ENCODE peak calls at places on chromosomes 6 and 20, in eight cellular contexts. J is ovary, B is pancreas, Y is PC-3, D is suprapubic skin, W is adrenal gland, Z is colonic mucosa, N is K562. T is an unnamed sample.

GRCh38 chr6:54847799-54848597 is 1.4 kb downstream of the FAM83B start:
- DNase-seq in J (no peak), B (no peak), Y (peak), D (no peak), W (no peak), Z (peak), N (no peak), T (no peak)

GRCh38 chr6:167130008-167130677 is 7.2 kb downstream of the CCR6 start:
- DNase-seq in J (no peak), B (no peak), Y (no peak), D (no peak), W (no peak), Z (no peak), N (no peak), T (no peak)

GRCh38 chr6:1015819-1016218 is 296.1 kb upstream of the FOXQ1 start:
- DNase-seq in J (no peak), B (no peak), Y (no peak), D (no peak), W (no peak), Z (no peak), N (peak), T (no peak)

GRCh38 chr6:107128175-107128574 is 12.9 kb upstream of the BEND3 start:
- DNase-seq in J (no peak), B (no peak), Y (no peak), D (no peak), W (no peak), Z (no peak), N (no peak), T (no peak)

GRCh38 chr6:113396644-113397201 is 460.4 kb upstream of the MARCKS start:
- DNase-seq in J (no peak), B (no peak), Y (no peak), D (no peak), W (no peak), Z (no peak), N (no peak), T (no peak)

GRCh38 chr6:127586372-127586771 is 9.4 kb downstream of the C6orf58 start:
- DNase-seq in J (no peak), B (no peak), Y (no peak), D (no peak), W (no peak), Z (no peak), N (no peak), T (no peak)

GRCh38 chr6:72709436-72709835 is 87.6 kb downstream of the KCNQ5 start:
- DNase-seq in J (no peak), B (no peak), Y (no peak), D (no peak), W (no peak), Z (no peak), N (no peak), T (no peak)

GRCh38 chr20:25308083-25308491 is 60.2 kb downstream of the PYGB start:
- DNase-seq in J (no peak), B (peak), Y (no peak), D (no peak), W (no peak), Z (no peak), N (no peak), T (no peak)

GRCh38 chr20:16518068-16518783 is 55.0 kb downstream of the KIF16B start:
- DNase-seq in J (no peak), B (no peak), Y (peak), D (no peak), W (peak), Z (peak), N (peak), T (no peak)

GRCh38 chr20:51439160-51439689 is 103.3 kb downstream of the NFATC2 start:
- DNase-seq in J (no peak), B (no peak), Y (no peak), D (no peak), W (no peak), Z (no peak), N (no peak), T (no peak)

GRCh38 chr6:85464260-85464644 is 14.4 kb downstream of the NT5E start:
- DNase-seq in J (no peak), B (no peak), Y (peak), D (no peak), W (peak), Z (no peak), N (no peak), T (no peak)

GRCh38 chr6:13355043-13355945 is 27.0 kb upstream of the TBC1D7 start:
- DNase-seq in J (no peak), B (no peak), Y (peak), D (no peak), W (no peak), Z (no peak), N (peak), T (no peak)

GRCh38 chr6:132298344-132298949 is 102.8 kb downstream of the MOXD1 start:
- DNase-seq in J (no peak), B (no peak), Y (peak), D (no peak), W (peak), Z (peak), N (peak), T (no peak)

GRCh38 chr6:131281471-131282270 is 146.4 kb downstream of the AKAP7 start:
- DNase-seq in J (no peak), B (no peak), Y (no peak), D (no peak), W (peak), Z (no peak), N (no peak), T (peak)

GRCh38 chr6:148351277-148351676 is 8.6 kb downstream of the SASH1 start:
- DNase-seq in J (no peak), B (no peak), Y (no peak), D (no peak), W (no peak), Z (no peak), N (no peak), T (no peak)

GRCh38 chr6:115544765-115545409 is 515.8 kb downstream of the FRK start:
- DNase-seq in J (no peak), B (no peak), Y (no peak), D (no peak), W (no peak), Z (no peak), N (no peak), T (peak)

GRCh38 chr6:88183503-88183902 is 17.4 kb upstream of the CNR1 start:
- DNase-seq in J (no peak), B (no peak), Y (no peak), D (no peak), W (no peak), Z (no peak), N (no peak), T (no peak)

GRCh38 chr6:127606131-127606562 is 29.2 kb downstream of the C6orf58 start:
- DNase-seq in J (no peak), B (no peak), Y (peak), D (no peak), W (no peak), Z (no peak), N (no peak), T (no peak)

DNA sequence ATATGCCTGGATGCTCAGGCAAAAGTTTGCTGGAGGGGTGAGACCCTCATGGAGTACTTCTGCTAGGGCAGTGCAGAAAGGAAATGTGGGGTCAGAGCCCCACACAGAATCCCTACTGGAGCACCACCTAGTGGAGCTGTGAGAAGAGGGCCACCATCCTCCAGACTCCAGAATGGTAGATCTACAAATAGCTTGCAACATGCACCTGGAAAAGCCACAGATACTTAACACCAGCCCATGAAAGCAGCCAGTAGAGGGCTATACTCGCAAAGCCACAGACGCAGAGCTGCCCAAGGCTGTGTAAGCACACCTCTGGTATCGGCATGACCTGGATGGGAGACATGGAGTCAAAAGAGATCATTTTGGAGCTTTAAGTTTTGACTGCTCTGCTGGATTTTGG is 60.7 kb upstream of the GJE1 start:
- DNase-seq in J (no peak), B (no peak), Y (no peak), D (no peak), W (no peak), Z (no peak), N (peak), T (no peak)
- TF ChIP-seq CTCF in J (no peak), B (no peak), Y (no peak), D (no peak), W (no peak), Z (no peak), N (peak), T (no peak)

GRCh38 chr6:139762587-139763031 is 388.2 kb upstream of the CITED2 start:
- DNase-seq in J (no peak), B (no peak), Y (peak), D (no peak), W (peak), Z (no peak), N (peak), T (no peak)
- H3K27ac ChIP-seq in J (no peak), B (no peak), Y (peak), D (no peak), W (no peak), Z (no peak), N (no peak), T (no peak)

GRCh38 chr20:33739493-33739892 is 7.7 kb downstream of the ZNF341 start:
- DNase-seq in J (no peak), B (no peak), Y (no peak), D (no peak), W (no peak), Z (no peak), N (no peak), T (no peak)
- H3K4me3 ChIP-seq in J (no peak), B (no peak), Y (no peak), D (no peak), W (no peak), Z (no peak), N (no peak), T (no peak)

GRCh38 chr6:137625808-137626207 is 131.6 kb upstream of the OLIG3 start:
- DNase-seq in J (no peak), B (no peak), Y (no peak), D (no peak), W (no peak), Z (no peak), N (no peak), T (no peak)
- TF ChIP-seq CTCF in J (no peak), B (no peak), Y (no peak), D (no peak), W (no peak), Z (no peak), N (no peak), T (no peak)

DNA sequence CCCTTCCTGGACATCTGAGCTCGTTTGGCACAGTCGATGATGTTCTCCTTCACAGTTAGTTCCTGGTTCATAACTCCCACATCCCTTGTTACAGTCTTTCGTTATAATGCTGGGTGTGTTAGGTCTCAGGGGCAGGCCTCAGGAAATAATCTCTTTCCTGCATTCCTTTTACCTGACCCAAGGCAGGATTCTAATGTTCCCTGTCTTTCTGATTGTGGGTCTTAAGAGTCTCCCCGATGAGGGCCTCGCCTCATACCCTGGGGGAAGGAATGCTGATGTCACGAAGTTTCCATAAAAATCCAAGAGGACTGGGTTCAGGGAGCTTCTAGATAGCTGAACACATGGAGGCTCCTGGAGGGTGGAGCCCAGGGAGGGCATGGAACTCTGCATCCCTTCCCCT is 104.0 kb upstream of the CARMIL1 start:
- DNase-seq in J (no peak), B (no peak), Y (peak), D (no peak), W (no peak), Z (no peak), N (no peak), T (no peak)
- H3K27ac ChIP-seq in J (no peak), B (no peak), Y (peak), D (peak), W (no peak), Z (peak), N (no peak), T (no peak)

DNA sequence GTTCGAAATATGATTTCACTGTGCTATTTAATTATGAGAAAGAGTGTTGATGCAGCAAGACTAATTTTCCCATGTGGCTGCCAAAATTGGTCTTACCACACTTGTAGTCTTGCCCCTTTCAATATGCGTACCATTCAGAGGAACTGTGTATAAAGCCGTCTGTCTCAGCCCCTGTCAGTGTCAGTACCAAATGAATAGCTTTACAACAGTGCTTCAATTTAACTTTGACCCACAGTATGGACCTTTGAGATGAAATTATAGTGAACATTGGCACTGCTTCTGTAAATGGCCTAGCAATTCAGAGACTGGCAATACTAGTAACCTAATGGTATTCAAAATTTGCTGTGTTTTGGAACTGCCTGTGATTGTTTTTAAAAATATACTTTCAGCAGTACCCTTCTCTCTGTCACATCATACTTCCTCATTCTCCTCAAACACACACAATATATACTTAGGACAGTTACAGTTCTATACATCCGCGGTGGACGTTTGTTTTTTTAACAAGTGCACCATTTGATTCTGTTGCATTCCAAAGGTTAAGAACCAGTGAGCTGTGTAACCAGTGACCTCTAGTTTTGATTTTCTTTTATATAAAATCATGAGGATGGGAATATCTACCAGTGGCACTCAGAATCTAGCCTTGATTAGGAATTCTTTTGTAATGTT is 152.6 kb downstream of the CARMIL1 start:
- DNase-seq in J (no peak), B (no peak), Y (no peak), D (no peak), W (no peak), Z (no peak), N (no peak), T (no peak)
- H3K4me3 ChIP-seq in J (no peak), B (no peak), Y (no peak), D (no peak), W (no peak), Z (no peak), N (no peak), T (no peak)

GRCh38 chr20:6829510-6830116 is 62.1 kb downstream of the BMP2 start:
- DNase-seq in J (no peak), B (no peak), Y (no peak), D (no peak), W (no peak), Z (no peak), N (no peak), T (no peak)

GRCh38 chr20:6831461-6831860 is 64.0 kb downstream of the BMP2 start:
- DNase-seq in J (no peak), B (no peak), Y (peak), D (no peak), W (no peak), Z (no peak), N (no peak), T (no peak)

GRCh38 chr20:6827472-6827871 is 60.0 kb downstream of the BMP2 start:
- DNase-seq in J (no peak), B (no peak), Y (no peak), D (no peak), W (no peak), Z (no peak), N (no peak), T (no peak)

GRCh38 chr20:6832811-6833210 is 65.3 kb downstream of the BMP2 start:
- DNase-seq in J (no peak), B (no peak), Y (no peak), D (no peak), W (no peak), Z (no peak), N (no peak), T (no peak)

DNA sequence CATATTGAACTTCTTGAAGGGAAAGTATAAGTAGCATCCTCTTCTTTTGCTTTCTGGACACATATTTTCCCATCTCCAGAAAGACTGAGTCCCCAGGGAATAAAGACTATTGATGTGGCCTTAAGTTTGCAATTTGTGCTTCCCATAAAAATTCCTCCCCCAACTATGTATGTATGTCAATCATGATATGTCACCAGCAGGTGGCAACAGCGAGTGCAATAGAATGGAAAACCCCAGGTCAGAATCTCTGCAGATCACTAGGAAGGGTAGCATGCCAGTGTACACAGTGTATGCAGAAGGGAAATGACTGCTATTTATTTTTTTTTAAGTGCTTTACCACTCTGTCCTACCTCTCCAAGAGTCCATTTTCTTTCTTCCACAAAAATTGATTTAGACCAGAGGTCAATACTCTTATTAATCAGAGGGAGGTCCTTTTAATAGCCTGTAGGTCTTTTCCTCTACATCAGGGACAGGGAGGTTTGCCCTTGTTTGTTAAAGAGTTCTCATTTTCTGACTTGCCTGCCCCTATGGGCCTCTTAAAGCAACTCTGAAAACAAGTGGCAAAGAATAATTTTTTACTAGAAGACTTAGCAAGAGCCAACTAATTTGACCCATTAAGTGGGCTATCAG is 61.4 kb downstream of the BMP2 start:
- DNase-seq in J (peak), B (peak), Y (peak), D (no peak), W (peak), Z (peak), N (peak), T (no peak)
- TF ChIP-seq CTCF in J (no peak), B (peak), Y (peak), D (peak), W (peak), Z (peak), N (peak), T (peak)

DNA sequence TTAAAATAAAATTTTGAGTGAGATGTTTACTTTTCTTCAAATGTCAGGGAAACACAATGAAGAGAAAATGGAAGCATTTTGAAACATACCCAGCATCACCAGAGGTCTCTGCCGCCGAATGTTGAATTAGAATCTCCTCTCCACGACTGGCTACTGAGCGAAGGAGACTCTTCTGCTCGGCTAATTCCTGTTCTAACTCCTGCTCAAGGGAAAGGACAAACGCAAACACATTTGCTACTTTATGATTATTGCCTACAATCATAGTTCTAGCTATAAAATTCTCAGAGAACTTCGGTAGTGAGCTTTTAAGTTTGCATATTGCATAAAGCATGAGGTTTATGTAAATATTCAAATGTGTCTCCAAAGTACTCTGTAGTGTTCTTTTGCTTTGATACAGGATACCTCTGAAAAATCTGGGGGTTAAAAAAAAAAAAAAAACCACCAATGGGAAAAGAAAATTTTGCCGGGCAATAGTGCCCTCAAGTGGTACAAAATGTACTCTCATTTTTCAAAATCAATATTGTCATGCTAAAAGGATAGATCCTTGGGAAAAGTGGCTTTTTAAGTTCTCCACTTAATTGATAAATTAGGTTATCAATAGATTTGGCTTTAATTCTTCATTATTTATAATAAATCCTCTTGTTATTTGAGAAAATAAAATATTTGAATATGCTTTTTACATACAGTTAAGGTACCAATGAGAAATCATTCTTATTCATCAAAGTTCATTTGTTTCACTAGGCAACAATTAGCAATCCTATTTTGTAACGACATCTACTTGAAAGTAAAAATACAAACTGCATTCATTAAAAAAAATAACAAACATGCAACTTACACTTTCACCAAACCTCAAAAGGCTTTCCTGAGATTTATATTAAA is 369.0 kb downstream of the SYNE1 start:
- DNase-seq in J (no peak), B (no peak), Y (peak), D (no peak), W (peak), Z (no peak), N (peak), T (no peak)
- H3K27ac ChIP-seq in J (no peak), B (no peak), Y (no peak), D (no peak), W (no peak), Z (no peak), N (no peak), T (no peak)

DNA sequence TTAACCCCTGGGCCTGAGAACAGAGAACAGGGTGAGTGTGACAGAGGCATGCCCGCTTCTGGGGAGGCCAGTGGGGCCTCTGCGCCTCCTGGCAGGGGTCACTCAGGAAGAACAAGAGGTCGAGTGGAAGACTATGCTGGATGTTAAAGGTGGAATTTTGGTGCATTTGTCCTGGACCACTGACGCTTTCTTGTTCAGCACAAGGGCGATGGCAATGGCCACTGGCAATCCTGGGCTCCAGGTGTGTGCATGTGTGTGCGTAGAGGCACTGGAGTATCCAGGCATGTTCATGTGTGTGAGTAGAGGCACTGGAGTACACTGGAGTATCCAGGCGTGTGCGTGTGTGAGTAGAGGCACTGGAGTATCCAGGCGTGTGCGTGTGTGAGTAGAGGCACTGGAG is 23.5 kb upstream of the NPBWR2 start:
- DNase-seq in J (no peak), B (peak), Y (no peak), D (peak), W (no peak), Z (no peak), N (no peak), T (no peak)
- H3K4me3 ChIP-seq in J (no peak), B (no peak), Y (no peak), D (no peak), W (no peak), Z (no peak), N (no peak), T (no peak)

GRCh38 chr6:125104425-125104824 is 49.1 kb upstream of the TPD52L1 start:
- DNase-seq in J (no peak), B (no peak), Y (no peak), D (no peak), W (no peak), Z (no peak), N (peak), T (no peak)
- TF ChIP-seq CTCF in J (no peak), B (no peak), Y (no peak), D (no peak), W (no peak), Z (no peak), N (no peak), T (no peak)